ENCODE peak calls at places on chromosomes 13 and 19, in five cellular contexts. P is H9, Z is neuronal stem cell, O is mesenchymal stem cell, F is trophoblast cell. B is an unnamed sample.

GRCh38 chr19:19822148-19822429 is 539 bp upstream of the ZNF506 start:
- DNase-seq in P (no peak), Z (no peak), O (no peak), F (no peak), B (no peak)

GRCh38 chr13:43301341-43301969 is 278.1 kb downstream of the DNAJC15 start:
- DNase-seq in P (no peak), Z (no peak), O (no peak), F (no peak), B (no peak)

GRCh38 chr13:110036060-110036459 is 249.7 kb upstream of the IRS2 start:
- DNase-seq in P (no peak), Z (no peak), O (no peak), F (no peak), B (no peak)

GRCh38 chr13:23668557-23668956 is 98.3 kb downstream of the TNFRSF19 start:
- DNase-seq in P (no peak), Z (no peak), O (no peak), F (no peak), B (no peak)

GRCh38 chr19:50203281-50204080 is at the start of gene MYH14:
- DNase-seq in P (peak; percentile 96), Z (peak; percentile 93), O (no peak), F (no peak), B (peak; percentile 96)

GRCh38 chr13:45434556-45435371 is 16.6 kb upstream of the SLC25A30 start:
- DNase-seq in P (no peak), Z (no peak), O (no peak), F (no peak), B (no peak)

GRCh38 chr13:28239374-28239773 is 101.0 kb downstream of the PAN3 start:
- DNase-seq in P (no peak), Z (no peak), O (peak; percentile 62), F (no peak), B (no peak)

GRCh38 chr13:30569901-30570576 is 47.7 kb upstream of the USPL1 start:
- DNase-seq in P (peak; percentile 37), Z (no peak), O (peak; percentile 96), F (peak; percentile 56), B (peak; percentile 36)

GRCh38 chr13:25911020-25911419 is 140.8 kb downstream of the SHISA2 start:
- DNase-seq in P (peak; percentile 72), Z (peak; percentile 92), O (no peak), F (no peak), B (no peak)

GRCh38 chr13:26307701-26308100 is 53.8 kb downstream of the CDK8 start:
- DNase-seq in P (no peak), Z (no peak), O (no peak), F (no peak), B (no peak)

GRCh38 chr13:110466261-110466660 is 95.3 kb downstream of the RAB20 start:
- DNase-seq in P (no peak), Z (peak; percentile 42), O (no peak), F (no peak), B (no peak)

GRCh38 chr19:49678970-49679831 is 2.1 kb downstream of the PRMT1 start:
- DNase-seq in P (no peak), Z (no peak), O (no peak), F (no peak), B (no peak)

GRCh38 chr19:12092065-12092867 is 27.7 kb downstream of the ZNF844 start:
- DNase-seq in P (peak; percentile 94), Z (peak; percentile 80), O (peak; percentile 86), F (peak; percentile 65), B (peak; percentile 81)

GRCh38 chr19:54600228-54600627 is 6.8 kb downstream of the LILRA1 start:
- DNase-seq in P (no peak), Z (no peak), O (no peak), F (no peak), B (no peak)

GRCh38 chr19:21626924-21627697 is 121.7 kb downstream of the ZNF429 start:
- DNase-seq in P (no peak), Z (no peak), O (no peak), F (no peak), B (no peak)

GRCh38 chr13:63696055-63696454 is 2280.4 kb upstream of the PCDH20 start:
- DNase-seq in P (no peak), Z (no peak), O (peak; percentile 68), F (no peak), B (no peak)

GRCh38 chr13:75759531-75759930 is 123.4 kb downstream of the LMO7 start:
- DNase-seq in P (no peak), Z (no peak), O (no peak), F (peak; percentile 46), B (no peak)
- H2BK12ac ChIP-seq in P (no peak overlapping the region), Z (no peak overlapping the region), O (no peak overlapping the region), F (no peak overlapping the region), B (no peak overlapping the region)

GRCh38 chr19:35939307-35940077 is 3.3 kb downstream of the LRFN3 start:
- DNase-seq in P (no peak), Z (no peak), O (no peak), F (no peak), B (no peak)
- H2BK12ac ChIP-seq in P (no peak overlapping the region), Z (no peak overlapping the region), O (no peak overlapping the region), F (no peak overlapping the region), B (no peak overlapping the region)

GRCh38 chr13:80671773-80672172 is 330.8 kb upstream of the SPRY2 start:
- DNase-seq in P (no peak), Z (no peak), O (no peak), F (no peak), B (no peak)
- H2BK12ac ChIP-seq in P (no peak overlapping the region), Z (no peak overlapping the region), O (no peak overlapping the region), F (no peak overlapping the region), B (no peak overlapping the region)

DNA sequence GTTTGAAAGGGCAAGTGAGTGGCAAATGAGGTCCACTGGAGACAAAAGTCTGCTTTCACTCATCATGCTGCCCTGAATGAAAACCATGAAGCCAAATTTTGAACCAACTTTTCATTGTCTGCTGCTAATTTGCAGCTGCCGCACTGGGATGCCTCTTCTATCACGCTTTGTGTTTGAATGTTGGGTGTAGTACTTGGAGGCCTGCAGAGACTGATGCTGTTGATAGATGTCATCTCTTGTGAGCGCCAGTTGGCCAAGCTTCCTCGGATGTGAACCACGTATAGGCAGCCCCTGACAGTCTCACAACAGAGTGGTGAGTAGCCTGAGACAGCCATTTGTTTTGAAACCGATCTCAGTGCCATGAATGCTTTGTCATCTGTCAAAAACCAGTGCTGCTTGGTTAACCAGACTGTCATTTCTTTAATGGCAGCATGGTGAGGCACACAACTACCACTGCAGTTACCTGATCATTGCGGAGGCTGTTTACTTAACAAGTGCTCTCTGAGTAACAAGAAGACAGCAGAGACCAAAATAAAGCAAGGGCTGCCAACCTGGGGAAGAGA is 31.2 kb upstream of the SLC10A2 start:
- DNase-seq in P (no peak), Z (no peak), O (no peak), F (no peak), B (no peak)
- H2BK12ac ChIP-seq in P (no peak overlapping the region), Z (no peak overlapping the region), O (no peak overlapping the region), F (no peak overlapping the region), B (no peak overlapping the region)

GRCh38 chr13:78649997-78650724 is 8.8 kb downstream of the OBI1 start:
- DNase-seq in P (no peak), Z (no peak), O (no peak), F (no peak), B (no peak)
- H2BK12ac ChIP-seq in P (no peak overlapping the region), Z (no peak overlapping the region), O (no peak overlapping the region), F (no peak overlapping the region), B (no peak overlapping the region)

GRCh38 chr19:1486720-1487575 is 3.2 kb downstream of the PCSK4 start:
- DNase-seq in P (peak; percentile 27), Z (no peak), O (no peak), F (no peak), B (no peak)
- H2BK12ac ChIP-seq in P (no peak overlapping the region), Z (peak overlapping the region; percentile 10), O (no peak overlapping the region), F (no peak overlapping the region), B (no peak overlapping the region)

GRCh38 chr13:85990397-85990796 is 191.2 kb upstream of the SLITRK6 start:
- DNase-seq in P (no peak), Z (no peak), O (no peak), F (no peak), B (no peak)

GRCh38 chr13:85997587-85997986 is 198.4 kb upstream of the SLITRK6 start:
- DNase-seq in P (no peak), Z (no peak), O (peak; percentile 17), F (no peak), B (no peak)

GRCh38 chr13:85993567-85993966 is 194.3 kb upstream of the SLITRK6 start:
- DNase-seq in P (no peak), Z (no peak), O (no peak), F (no peak), B (no peak)

GRCh38 chr13:86000546-86000945 is 201.3 kb upstream of the SLITRK6 start:
- DNase-seq in P (no peak), Z (no peak), O (no peak), F (no peak), B (no peak)

DNA sequence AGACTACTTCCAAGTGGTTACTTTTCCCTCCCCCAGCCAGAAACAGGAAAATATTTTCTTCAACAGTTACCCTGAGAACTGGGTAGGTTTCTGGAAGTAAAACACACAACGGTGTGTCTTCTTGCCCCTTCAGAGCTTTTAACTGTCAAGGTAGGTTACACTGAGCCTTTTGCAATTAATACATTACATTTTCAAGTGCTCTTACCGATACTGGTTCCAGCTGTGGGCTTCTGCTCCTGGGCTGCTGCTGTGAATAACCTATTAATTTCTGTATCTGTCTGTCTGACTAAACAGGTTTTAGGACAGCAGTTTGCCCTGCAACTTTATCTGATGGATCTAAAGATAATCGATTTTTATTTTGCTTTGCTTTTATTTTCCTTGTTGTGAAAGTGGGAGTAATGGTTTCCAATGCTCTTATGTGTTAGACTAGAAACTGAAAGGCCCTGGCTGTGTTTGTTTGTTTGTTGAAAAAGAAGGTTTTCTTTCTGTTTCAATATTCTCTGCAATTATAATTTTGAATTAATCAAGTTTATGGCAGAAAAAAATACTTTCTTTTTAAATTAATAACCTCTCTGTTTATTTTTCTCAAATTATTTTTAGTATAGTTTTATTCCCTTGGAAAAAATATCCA is 196.7 kb upstream of the SLITRK6 start:
- DNase-seq in P (no peak), Z (no peak), O (no peak), F (no peak), B (no peak)
- H2BK12ac ChIP-seq in P (no peak overlapping the region), Z (no peak overlapping the region), O (no peak overlapping the region), F (no peak overlapping the region), B (no peak overlapping the region)